ENCODE peak calls at places on chromosomes 5 and 9, in four cellular contexts. V is pancreas, U is psoas muscle, Y is MM.1S. L is an unnamed sample.

GRCh38 chr9:128627127-128627715 is 29.4 kb downstream of the DYNC2I2 start:
- DNase-seq in U (no peak), V (no peak), Y (no peak), L (no peak)

GRCh38 chr5:127003798-127004495 is 26.4 kb downstream of the MARCHF3 start:
- DNase-seq in V (no peak), U (no peak), Y (no peak), L (peak; percentile 72)

GRCh38 chr9:79581794-79582193 is 10.0 kb downstream of the TLE4 start:
- DNase-seq in U (no peak), Y (no peak), V (no peak), L (no peak)

GRCh38 chr5:145975001-145975360 is 38.6 kb downstream of the SH3RF2 start:
- DNase-seq in U (peak; percentile 83), V (peak; percentile 43), Y (no peak), L (no peak)

GRCh38 chr5:146510528-146510927 is 5.5 kb downstream of the GPR151 start:
- DNase-seq in Y (no peak), U (no peak), V (no peak), L (no peak)

GRCh38 chr5:135883026-135883425 is 12.6 kb downstream of the IL9 start:
- DNase-seq in U (no peak), V (no peak), Y (no peak), L (no peak)

GRCh38 chr5:108451269-108451668 is 69.4 kb upstream of the FBXL17 start:
- DNase-seq in Y (peak; percentile 21), U (no peak), V (no peak), L (no peak)

GRCh38 chr5:143976055-143976454 is 164.1 kb downstream of the HMHB1 start:
- DNase-seq in Y (no peak), V (no peak), U (no peak), L (no peak)

GRCh38 chr9:110131499-110131898 is 76.5 kb downstream of the C9orf152 start:
- DNase-seq in V (no peak), Y (no peak), U (no peak), L (no peak)

DNA sequence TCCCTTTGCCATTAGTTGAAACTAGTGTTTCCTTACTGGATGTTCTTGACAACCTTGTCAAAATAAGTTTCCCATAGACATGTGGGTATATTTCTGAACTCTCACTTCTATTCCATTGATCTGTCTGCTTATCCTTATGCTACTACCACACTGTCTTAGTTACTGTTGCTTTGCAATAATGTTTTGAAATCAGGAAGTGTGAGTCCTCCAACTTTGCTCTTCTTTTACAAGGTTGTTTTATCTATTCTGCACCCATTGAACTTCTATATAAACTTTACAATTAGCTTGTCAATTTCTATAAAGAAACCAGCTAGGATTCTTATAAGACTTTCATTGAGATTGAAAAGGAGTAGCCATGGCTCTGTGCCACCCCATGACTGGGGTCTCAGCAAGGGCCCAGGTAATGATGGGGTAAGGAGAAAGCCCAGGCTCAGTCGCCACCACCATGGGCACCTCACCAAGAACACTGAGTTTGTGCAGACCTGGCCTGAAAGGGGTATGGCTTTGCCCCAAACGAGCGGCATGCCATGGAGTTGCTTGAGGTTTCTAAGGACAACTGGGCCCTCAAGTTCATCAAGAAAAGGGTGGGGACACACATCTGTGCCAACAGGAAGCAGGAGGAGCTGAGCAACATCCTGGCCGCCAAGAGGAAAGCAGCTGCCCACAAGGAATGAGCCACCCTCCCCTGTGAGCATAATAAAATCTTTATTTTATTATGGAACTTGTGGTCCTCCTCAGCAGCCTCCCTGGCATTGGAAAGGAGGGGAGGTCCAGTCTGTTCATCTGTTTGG is 24.1 kb downstream of the CD14 start:
- DNase-seq in V (no peak), Y (no peak), U (no peak), L (peak; percentile 79)
- H3K4me1 ChIP-seq in V (no peaks in the 10 kb centered on the region), Y (peaks cover 4% of the 10 kb centered on the region), U (no peaks in the 10 kb centered on the region), L (no peaks in the 10 kb centered on the region)

DNA sequence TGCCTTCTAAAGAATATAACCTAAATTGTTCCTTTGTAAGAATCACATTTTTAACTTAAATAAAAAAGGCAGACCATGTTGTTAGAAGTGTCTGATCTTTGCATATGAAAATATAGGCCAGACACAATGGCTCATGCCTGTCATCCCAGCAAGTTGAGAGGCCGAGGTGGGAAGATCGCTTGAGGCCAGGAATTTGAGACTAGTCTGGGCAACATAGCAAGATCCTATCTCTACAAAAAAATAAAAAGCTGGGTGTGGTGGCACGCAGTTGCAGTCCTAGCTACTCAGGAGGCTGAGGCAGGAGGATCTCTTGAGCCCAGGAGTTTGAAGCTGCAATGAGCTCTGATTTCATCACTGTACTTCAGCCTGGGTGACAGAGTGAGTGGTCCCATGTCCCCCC is 37.3 kb downstream of the TRIO start:
- DNase-seq in Y (no peak), U (no peak), V (no peak), L (no peak)
- H3K4me1 ChIP-seq in Y (no peaks in the 10 kb centered on the region), U (peaks cover 71% of the 10 kb centered on the region), V (no peaks in the 10 kb centered on the region), L (peaks cover 35% of the 10 kb centered on the region)

GRCh38 chr9:22228542-22228941 is 218.1 kb upstream of the DMRTA1 start:
- DNase-seq in U (no peak), Y (no peak), V (no peak), L (no peak)
- H3K4me1 ChIP-seq in U (no peaks in the 10 kb centered on the region), Y (no peaks in the 10 kb centered on the region), V (no peaks in the 10 kb centered on the region), L (no peaks in the 10 kb centered on the region)

GRCh38 chr5:124644582-124644981 is 101.9 kb downstream of the ZNF608 start:
- DNase-seq in V (no peak), Y (no peak), U (no peak), L (no peak)

GRCh38 chr5:124643306-124643705 is 103.1 kb downstream of the ZNF608 start:
- DNase-seq in Y (no peak), U (no peak), V (no peak), L (no peak)

GRCh38 chr5:124641154-124641792 is 105.2 kb downstream of the ZNF608 start:
- DNase-seq in U (no peak), Y (no peak), V (peak; percentile 49), L (peak; percentile 64)

GRCh38 chr5:124644138-124644537 is 102.3 kb downstream of the ZNF608 start:
- DNase-seq in U (no peak), Y (no peak), V (no peak), L (no peak)

GRCh38 chr5:124642148-124642547 is 104.3 kb downstream of the ZNF608 start:
- DNase-seq in U (no peak), Y (no peak), V (no peak), L (no peak)
- H3K4me1 ChIP-seq in U (no peaks in the 10 kb centered on the region), Y (peaks cover 12% of the 10 kb centered on the region), V (peaks cover 16% of the 10 kb centered on the region), L (no peaks in the 10 kb centered on the region)

GRCh38 chr5:80187274-80187673 is 68.6 kb downstream of the SERINC5 start:
- DNase-seq in Y (no peak), U (no peak), V (no peak), L (no peak)

GRCh38 chr5:80186634-80187033 is 69.2 kb downstream of the SERINC5 start:
- DNase-seq in Y (no peak), V (no peak), U (no peak), L (peak; percentile 79)

GRCh38 chr5:80189201-80189600 is 66.6 kb downstream of the SERINC5 start:
- DNase-seq in Y (no peak), V (no peak), U (no peak), L (no peak)

GRCh38 chr5:80189701-80190100 is 66.1 kb downstream of the SERINC5 start:
- DNase-seq in Y (no peak), V (no peak), U (no peak), L (no peak)

GRCh38 chr5:80187691-80188090 is 68.2 kb downstream of the SERINC5 start:
- DNase-seq in U (no peak), V (no peak), Y (no peak), L (no peak)
- H3K4me1 ChIP-seq in U (peaks cover 22% of the 10 kb centered on the region), V (peaks cover 48% of the 10 kb centered on the region), Y (peaks cover 5% of the 10 kb centered on the region), L (peaks cover 58% of the 10 kb centered on the region)

GRCh38 chr5:5887818-5888217 is 465.3 kb downstream of the ICE1 start:
- DNase-seq in V (no peak), U (no peak), Y (no peak), L (no peak)

GRCh38 chr5:5884593-5884992 is 462.1 kb downstream of the ICE1 start:
- DNase-seq in Y (no peak), U (no peak), V (no peak), L (no peak)

GRCh38 chr5:5886812-5887486 is 464.5 kb downstream of the ICE1 start:
- DNase-seq in Y (peak; percentile 67), U (peak; percentile 60), V (peak; percentile 57), L (peak; percentile 29)

GRCh38 chr5:5885782-5886181 is 463.3 kb downstream of the ICE1 start:
- DNase-seq in V (no peak), U (no peak), Y (no peak), L (no peak)

GRCh38 chr5:5886353-5886752 is 463.9 kb downstream of the ICE1 start:
- DNase-seq in V (no peak), U (no peak), Y (no peak), L (no peak)
- H3K4me1 ChIP-seq in V (no peaks in the 10 kb centered on the region), U (no peaks in the 10 kb centered on the region), Y (no peaks in the 10 kb centered on the region), L (no peaks in the 10 kb centered on the region)

GRCh38 chr5:2576823-2577222 is 174.7 kb downstream of the IRX2 start:
- DNase-seq in U (no peak), V (no peak), Y (no peak), L (no peak)

GRCh38 chr5:2579126-2579525 is 172.4 kb downstream of the IRX2 start:
- DNase-seq in Y (no peak), V (no peak), U (no peak), L (no peak)

GRCh38 chr5:2577637-2578036 is 173.8 kb downstream of the IRX2 start:
- DNase-seq in U (no peak), V (no peak), Y (no peak), L (no peak)

GRCh38 chr5:2574155-2574554 is 177.3 kb downstream of the IRX2 start:
- DNase-seq in V (no peak), U (no peak), Y (no peak), L (no peak)

DNA sequence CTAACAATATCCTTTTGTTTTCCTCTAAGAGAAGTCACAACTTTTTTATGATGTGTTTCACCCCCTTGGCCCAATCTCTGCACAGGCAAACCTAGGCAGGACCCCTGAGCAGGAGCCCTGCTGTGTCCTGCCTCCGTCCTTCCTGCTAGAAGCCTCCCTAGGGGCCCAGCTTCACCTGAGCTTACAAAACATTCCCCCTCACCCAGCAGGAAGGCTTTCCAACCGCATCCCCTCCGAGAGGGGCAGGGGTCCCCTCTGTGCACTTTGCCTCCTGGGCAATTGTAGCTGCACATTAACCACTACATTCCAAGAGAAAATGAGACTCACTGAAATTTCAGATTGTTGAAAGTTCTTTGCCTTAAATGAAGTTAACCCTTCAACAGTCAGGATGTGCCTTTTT is 176.2 kb downstream of the IRX2 start:
- DNase-seq in Y (no peak), V (no peak), U (no peak), L (no peak)
- H3K4me1 ChIP-seq in Y (no peaks in the 10 kb centered on the region), V (peaks cover 6% of the 10 kb centered on the region), U (no peaks in the 10 kb centered on the region), L (no peaks in the 10 kb centered on the region)